ENCODE peak calls at places on chromosome 1, in nine cellular contexts. One of them, this sample, is unnamed.

GRCh38 chr1:82721702-82722101 is 921.0 kb downstream of the ADGRL2 start:
- DNase-seq in CD8-positive, alpha-beta memory T cell: no peak
- DNase-seq in HFFc6: no peak
- DNase-seq in activated CD4-positive, CD25-positive, alpha-beta regulatory T cell treated with anti-CD3 and anti-CD28 coated beads, Interleukin-2, amount 50 U/mL, for 72 hours: no peak
- DNase-seq in fibroblast of mammary gland: no peak
- DNase-seq in stimulated activated CD8-positive, alpha-beta memory T cell treated with anti-CD3 and anti-CD28 coated beads, Interleukin-4, amount 100 ng/mL, for 4 hours: no peak
- DNase-seq in GM12891: no peak
- DNase-seq in NCI-H1092 treated with DMSO at 0.1 percent for 48 hours: no peak
- DNase-seq in endothelial cell: no peak
- DNase-seq in this sample: no peak

GRCh38 chr1:32981003-32981909 is 16.6 kb upstream of the RNF19B start:
- DNase-seq in stimulated activated CD8-positive, alpha-beta memory T cell treated with anti-CD3 and anti-CD28 coated beads, Interleukin-4, amount 100 ng/mL, for 4 hours: peak; percentile 34
- DNase-seq in activated CD4-positive, CD25-positive, alpha-beta regulatory T cell treated with anti-CD3 and anti-CD28 coated beads, Interleukin-2, amount 50 U/mL, for 72 hours: peak; percentile 55
- DNase-seq in fibroblast of mammary gland: peak; percentile 87
- DNase-seq in endothelial cell: peak; percentile 22
- DNase-seq in NCI-H1092 treated with DMSO at 0.1 percent for 48 hours: peak; percentile 41
- DNase-seq in CD8-positive, alpha-beta memory T cell: peak; percentile 34
- DNase-seq in HFFc6: peak; percentile 77
- DNase-seq in GM12891: peak; percentile 63
- DNase-seq in this sample: no peak

GRCh38 chr1:246444611-246445010 is 62.5 kb downstream of the SMYD3 start:
- DNase-seq in GM12891: no peak
- DNase-seq in endothelial cell: no peak
- DNase-seq in activated CD4-positive, CD25-positive, alpha-beta regulatory T cell treated with anti-CD3 and anti-CD28 coated beads, Interleukin-2, amount 50 U/mL, for 72 hours: no peak
- DNase-seq in CD8-positive, alpha-beta memory T cell: no peak
- DNase-seq in NCI-H1092 treated with DMSO at 0.1 percent for 48 hours: no peak
- DNase-seq in fibroblast of mammary gland: no peak
- DNase-seq in HFFc6: no peak
- DNase-seq in stimulated activated CD8-positive, alpha-beta memory T cell treated with anti-CD3 and anti-CD28 coated beads, Interleukin-4, amount 100 ng/mL, for 4 hours: no peak
- DNase-seq in this sample: no peak

GRCh38 chr1:12407050-12407961 is 177.5 kb downstream of the VPS13D start:
- DNase-seq in NCI-H1092 treated with DMSO at 0.1 percent for 48 hours: peak; percentile 41
- DNase-seq in activated CD4-positive, CD25-positive, alpha-beta regulatory T cell treated with anti-CD3 and anti-CD28 coated beads, Interleukin-2, amount 50 U/mL, for 72 hours: no peak
- DNase-seq in GM12891: peak; percentile 8
- DNase-seq in CD8-positive, alpha-beta memory T cell: no peak
- DNase-seq in stimulated activated CD8-positive, alpha-beta memory T cell treated with anti-CD3 and anti-CD28 coated beads, Interleukin-4, amount 100 ng/mL, for 4 hours: no peak
- DNase-seq in endothelial cell: no peak
- DNase-seq in fibroblast of mammary gland: peak; percentile 83
- DNase-seq in HFFc6: peak; percentile 75
- DNase-seq in this sample: no peak

GRCh38 chr1:184310157-184310819 is 76.5 kb upstream of the C1orf21 start:
- DNase-seq in endothelial cell: no peak
- DNase-seq in fibroblast of mammary gland: no peak
- DNase-seq in activated CD4-positive, CD25-positive, alpha-beta regulatory T cell treated with anti-CD3 and anti-CD28 coated beads, Interleukin-2, amount 50 U/mL, for 72 hours: no peak
- DNase-seq in NCI-H1092 treated with DMSO at 0.1 percent for 48 hours: no peak
- DNase-seq in HFFc6: no peak
- DNase-seq in CD8-positive, alpha-beta memory T cell: no peak
- DNase-seq in stimulated activated CD8-positive, alpha-beta memory T cell treated with anti-CD3 and anti-CD28 coated beads, Interleukin-4, amount 100 ng/mL, for 4 hours: no peak
- DNase-seq in GM12891: no peak
- DNase-seq in this sample: peak; percentile 8

GRCh38 chr1:148263906-148264255 is 111.8 kb upstream of the NBPF11 start:
- DNase-seq in fibroblast of mammary gland: no peak
- DNase-seq in endothelial cell: no peak
- DNase-seq in HFFc6: no peak
- DNase-seq in activated CD4-positive, CD25-positive, alpha-beta regulatory T cell treated with anti-CD3 and anti-CD28 coated beads, Interleukin-2, amount 50 U/mL, for 72 hours: no peak
- DNase-seq in CD8-positive, alpha-beta memory T cell: no peak
- DNase-seq in stimulated activated CD8-positive, alpha-beta memory T cell treated with anti-CD3 and anti-CD28 coated beads, Interleukin-4, amount 100 ng/mL, for 4 hours: no peak
- DNase-seq in GM12891: no peak
- DNase-seq in NCI-H1092 treated with DMSO at 0.1 percent for 48 hours: no peak
- DNase-seq in this sample: no peak

GRCh38 chr1:169018751-169019150 is 87.7 kb upstream of the ATP1B1 start:
- DNase-seq in endothelial cell: no peak
- DNase-seq in stimulated activated CD8-positive, alpha-beta memory T cell treated with anti-CD3 and anti-CD28 coated beads, Interleukin-4, amount 100 ng/mL, for 4 hours: no peak
- DNase-seq in HFFc6: no peak
- DNase-seq in activated CD4-positive, CD25-positive, alpha-beta regulatory T cell treated with anti-CD3 and anti-CD28 coated beads, Interleukin-2, amount 50 U/mL, for 72 hours: no peak
- DNase-seq in GM12891: no peak
- DNase-seq in CD8-positive, alpha-beta memory T cell: no peak
- DNase-seq in fibroblast of mammary gland: no peak
- DNase-seq in NCI-H1092 treated with DMSO at 0.1 percent for 48 hours: no peak
- DNase-seq in this sample: no peak

GRCh38 chr1:248243204-248243603 is 12.0 kb downstream of the OR2M4 start:
- DNase-seq in fibroblast of mammary gland: peak; percentile 34
- DNase-seq in HFFc6: peak; percentile 5
- DNase-seq in stimulated activated CD8-positive, alpha-beta memory T cell treated with anti-CD3 and anti-CD28 coated beads, Interleukin-4, amount 100 ng/mL, for 4 hours: no peak
- DNase-seq in NCI-H1092 treated with DMSO at 0.1 percent for 48 hours: peak; percentile 11
- DNase-seq in CD8-positive, alpha-beta memory T cell: no peak
- DNase-seq in activated CD4-positive, CD25-positive, alpha-beta regulatory T cell treated with anti-CD3 and anti-CD28 coated beads, Interleukin-2, amount 50 U/mL, for 72 hours: peak; percentile 30
- DNase-seq in endothelial cell: no peak
- DNase-seq in GM12891: peak; percentile 16
- DNase-seq in this sample: peak; percentile 30

GRCh38 chr1:116491985-116492811 is 78.6 kb downstream of the CD58 start:
- DNase-seq in GM12891: no peak
- DNase-seq in endothelial cell: no peak
- DNase-seq in activated CD4-positive, CD25-positive, alpha-beta regulatory T cell treated with anti-CD3 and anti-CD28 coated beads, Interleukin-2, amount 50 U/mL, for 72 hours: no peak
- DNase-seq in NCI-H1092 treated with DMSO at 0.1 percent for 48 hours: no peak
- DNase-seq in HFFc6: no peak
- DNase-seq in stimulated activated CD8-positive, alpha-beta memory T cell treated with anti-CD3 and anti-CD28 coated beads, Interleukin-4, amount 100 ng/mL, for 4 hours: no peak
- DNase-seq in CD8-positive, alpha-beta memory T cell: no peak
- DNase-seq in fibroblast of mammary gland: peak; percentile 52
- DNase-seq in this sample: no peak

GRCh38 chr1:178912597-178912996 is 41.7 kb upstream of the ANGPTL1 start:
- DNase-seq in endothelial cell: no peak
- DNase-seq in activated CD4-positive, CD25-positive, alpha-beta regulatory T cell treated with anti-CD3 and anti-CD28 coated beads, Interleukin-2, amount 50 U/mL, for 72 hours: no peak
- DNase-seq in CD8-positive, alpha-beta memory T cell: no peak
- DNase-seq in GM12891: no peak
- DNase-seq in fibroblast of mammary gland: peak; percentile 5
- DNase-seq in NCI-H1092 treated with DMSO at 0.1 percent for 48 hours: no peak
- DNase-seq in stimulated activated CD8-positive, alpha-beta memory T cell treated with anti-CD3 and anti-CD28 coated beads, Interleukin-4, amount 100 ng/mL, for 4 hours: no peak
- DNase-seq in HFFc6: no peak
- DNase-seq in this sample: no peak

GRCh38 chr1:5926686-5927435 is 65.4 kb downstream of the NPHP4 start:
- DNase-seq in CD8-positive, alpha-beta memory T cell: no peak
- DNase-seq in GM12891: no peak
- DNase-seq in HFFc6: no peak
- DNase-seq in fibroblast of mammary gland: no peak
- DNase-seq in endothelial cell: no peak
- DNase-seq in stimulated activated CD8-positive, alpha-beta memory T cell treated with anti-CD3 and anti-CD28 coated beads, Interleukin-4, amount 100 ng/mL, for 4 hours: no peak
- DNase-seq in activated CD4-positive, CD25-positive, alpha-beta regulatory T cell treated with anti-CD3 and anti-CD28 coated beads, Interleukin-2, amount 50 U/mL, for 72 hours: no peak
- DNase-seq in NCI-H1092 treated with DMSO at 0.1 percent for 48 hours: no peak
- DNase-seq in this sample: peak; percentile 18

GRCh38 chr1:179881642-179882252 is 338 bp upstream of the TOR1AIP1 start:
- DNase-seq in fibroblast of mammary gland: peak; percentile 93
- DNase-seq in CD8-positive, alpha-beta memory T cell: no peak
- DNase-seq in GM12891: no peak
- DNase-seq in activated CD4-positive, CD25-positive, alpha-beta regulatory T cell treated with anti-CD3 and anti-CD28 coated beads, Interleukin-2, amount 50 U/mL, for 72 hours: no peak
- DNase-seq in stimulated activated CD8-positive, alpha-beta memory T cell treated with anti-CD3 and anti-CD28 coated beads, Interleukin-4, amount 100 ng/mL, for 4 hours: no peak
- DNase-seq in endothelial cell: no peak
- DNase-seq in NCI-H1092 treated with DMSO at 0.1 percent for 48 hours: no peak
- DNase-seq in HFFc6: peak; percentile 90
- DNase-seq in this sample: peak; percentile 95